ENCODE peak calls at places on chromosomes 16 and 17, in eight cellular contexts. One of them, this sample, is unnamed.
A peak's percentile ranks its signal among the peaks of the same experiment; 100 is the strongest.

GRCh38 chr17:81040791-81041337 is 5.9 kb downstream of the BAIAP2 start:
- DNase-seq in HepG2: peak; percentile 37
- DNase-seq in GM23338: peak; percentile 82
- DNase-seq in GM12878: no peak
- DNase-seq in K562: peak; percentile 73
- DNase-seq in HL-60: no peak
- DNase-seq in SK-N-SH: peak; percentile 77
- DNase-seq in HCT116: no peak
- DNase-seq in this sample: no peak

GRCh38 chr16:24731722-24732419 is 2.4 kb downstream of the TNRC6A start:
- DNase-seq in GM12878: no peak
- DNase-seq in HL-60: no peak
- DNase-seq in SK-N-SH: no peak
- DNase-seq in HCT116: no peak
- DNase-seq in K562: no peak
- DNase-seq in HepG2: peak; percentile 83
- DNase-seq in GM23338: no peak
- DNase-seq in this sample: no peak

GRCh38 chr17:65797101-65797500 is 235.7 kb upstream of the AXIN2 start:
- DNase-seq in HCT116: no peak
- DNase-seq in K562: no peak
- DNase-seq in GM23338: no peak
- DNase-seq in SK-N-SH: no peak
- DNase-seq in HepG2: no peak
- DNase-seq in GM12878: no peak
- DNase-seq in HL-60: no peak
- DNase-seq in this sample: no peak

GRCh38 chr16:66549284-66550131 is at the start of gene TK2:
- DNase-seq in HL-60: peak; percentile 62
- DNase-seq in HCT116: no peak
- DNase-seq in GM12878: no peak
- DNase-seq in K562: peak; percentile 69
- DNase-seq in HepG2: peak; percentile 37
- DNase-seq in GM23338: peak; percentile 84
- DNase-seq in SK-N-SH: peak; percentile 91
- DNase-seq in this sample: no peak

GRCh38 chr16:720990-721764 is at the start of gene ANTKMT:
- DNase-seq in HepG2: peak; percentile 80
- DNase-seq in SK-N-SH: peak; percentile 92
- DNase-seq in GM23338: peak; percentile 97
- DNase-seq in HL-60: peak; percentile 87
- DNase-seq in HCT116: no peak
- DNase-seq in GM12878: no peak
- DNase-seq in K562: peak; percentile 97
- DNase-seq in this sample: no peak

GRCh38 chr16:1639282-1639681 is 27.1 kb downstream of the CRAMP1 start:
- DNase-seq in SK-N-SH: no peak
- DNase-seq in HCT116: no peak
- DNase-seq in HL-60: no peak
- DNase-seq in K562: no peak
- DNase-seq in GM12878: no peak
- DNase-seq in HepG2: peak; percentile 9
- DNase-seq in GM23338: no peak
- DNase-seq in this sample: no peak

GRCh38 chr17:6461246-6461645 is 17.0 kb downstream of the PIMREG start:
- DNase-seq in HL-60: no peak
- DNase-seq in HepG2: no peak
- DNase-seq in K562: no peak
- DNase-seq in SK-N-SH: no peak
- DNase-seq in GM12878: no peak
- DNase-seq in HCT116: no peak
- DNase-seq in GM23338: no peak
- DNase-seq in this sample: no peak

GRCh38 chr17:57433396-57433944 is 177.1 kb downstream of the MSI2 start:
- DNase-seq in SK-N-SH: no peak
- DNase-seq in HCT116: no peak
- DNase-seq in GM12878: no peak
- DNase-seq in K562: no peak
- DNase-seq in HL-60: no peak
- DNase-seq in HepG2: no peak
- DNase-seq in GM23338: peak; percentile 44
- DNase-seq in this sample: no peak

GRCh38 chr16:31094088-31094423 is 541 bp downstream of the VKORC1 start:
- DNase-seq in GM23338: peak; percentile 62
- DNase-seq in HL-60: no peak
- DNase-seq in K562: peak; percentile 26
- DNase-seq in HCT116: no peak
- DNase-seq in GM12878: no peak
- DNase-seq in SK-N-SH: peak; percentile 65
- DNase-seq in HepG2: no peak
- DNase-seq in this sample: no peak

GRCh38 chr16:31094424-31095120 is at the start of gene VKORC1:
- DNase-seq in GM12878: peak; percentile 87
- DNase-seq in K562: peak; percentile 98
- DNase-seq in GM23338: peak; percentile 99
- DNase-seq in HCT116: peak; percentile 97
- DNase-seq in SK-N-SH: peak; percentile 93
- DNase-seq in HepG2: peak; percentile 98
- DNase-seq in HL-60: peak; percentile 98
- DNase-seq in this sample: peak; percentile 89

GRCh38 chr16:31090540-31090939 is 1.8 kb upstream of the PRSS53 start:
- DNase-seq in HepG2: no peak
- DNase-seq in K562: no peak
- DNase-seq in SK-N-SH: no peak
- DNase-seq in GM23338: no peak
- DNase-seq in GM12878: no peak
- DNase-seq in HCT116: no peak
- DNase-seq in HL-60: no peak
- DNase-seq in this sample: no peak

GRCh38 chr16:31092330-31092729 is 2.3 kb downstream of the VKORC1 start:
- DNase-seq in SK-N-SH: no peak
- DNase-seq in HepG2: no peak
- DNase-seq in HL-60: no peak
- DNase-seq in HCT116: no peak
- DNase-seq in GM23338: no peak
- DNase-seq in K562: no peak
- DNase-seq in GM12878: no peak
- DNase-seq in this sample: no peak

DNA sequence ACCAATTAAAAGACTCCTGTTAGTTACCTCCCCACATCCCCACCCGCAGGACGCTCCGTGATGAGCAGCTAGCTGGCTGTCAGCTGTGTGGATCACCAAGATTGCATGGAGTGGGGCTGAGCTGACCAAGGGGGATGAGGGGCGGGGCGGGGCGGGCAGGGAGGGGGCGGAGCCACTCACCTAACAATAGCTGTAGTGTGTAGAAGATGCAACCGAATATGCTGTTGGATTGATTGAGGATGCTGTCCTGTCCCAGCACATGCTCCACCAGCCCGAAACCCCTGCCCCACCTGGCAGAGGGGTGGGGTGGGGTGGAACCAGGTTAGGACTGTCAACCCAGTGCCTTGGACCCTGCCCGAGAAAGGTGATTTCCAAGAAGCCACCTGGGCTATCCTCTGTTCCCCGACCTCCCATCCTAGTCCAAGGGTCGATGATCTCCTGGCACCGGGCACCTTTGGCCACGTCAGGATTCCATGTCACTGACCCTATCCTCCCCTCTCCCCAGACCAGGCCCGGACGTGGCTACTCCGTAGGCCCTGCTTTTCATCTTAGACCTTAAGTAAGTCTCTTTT is 1.4 kb downstream of the VKORC1 start:
- DNase-seq in SK-N-SH: peak; percentile 87
- DNase-seq in HepG2: peak; percentile 74
- DNase-seq in GM12878: no peak
- DNase-seq in GM23338: peak; percentile 51
- DNase-seq in HL-60: peak; percentile 26
- DNase-seq in HCT116: no peak
- DNase-seq in K562: peak; percentile 81
- DNase-seq in this sample: no peak
- H3K27ac ChIP-seq in SK-N-SH: peak overlapping the region; percentile 73
- H3K27ac ChIP-seq in HepG2: peak overlapping the region; percentile 84
- H3K27ac ChIP-seq in GM12878: no peak overlapping the region
- H3K27ac ChIP-seq in GM23338: no peak overlapping the region
- H3K27ac ChIP-seq in HL-60: no peak overlapping the region
- H3K27ac ChIP-seq in HCT116: peak overlapping the region; percentile 85
- H3K27ac ChIP-seq in K562: peak overlapping the region; percentile 41
- H3K27ac ChIP-seq in this sample: peak overlapping the region; percentile 87

GRCh38 chr16:87556941-87557459 is 45.3 kb upstream of the JPH3 start:
- DNase-seq in HCT116: no peak
- DNase-seq in GM23338: no peak
- DNase-seq in HepG2: no peak
- DNase-seq in K562: no peak
- DNase-seq in SK-N-SH: peak; percentile 90
- DNase-seq in HL-60: no peak
- DNase-seq in GM12878: no peak
- DNase-seq in this sample: no peak
- TF ChIP-seq POLR2AphosphoS5 in HCT116: no peak
- TF ChIP-seq POLR2AphosphoS5 in GM23338: no peak
- TF ChIP-seq POLR2AphosphoS5 in HepG2: no peak
- TF ChIP-seq POLR2AphosphoS5 in K562: no peak
- TF ChIP-seq POLR2AphosphoS5 in SK-N-SH: no peak
- TF ChIP-seq POLR2AphosphoS5 in HL-60: no peak
- TF ChIP-seq POLR2AphosphoS5 in GM12878: no peak
- TF ChIP-seq POLR2AphosphoS5 in this sample: no peak

GRCh38 chr17:17366235-17366634 is 63.1 kb downstream of the NT5M start:
- DNase-seq in HepG2: no peak
- DNase-seq in HCT116: no peak
- DNase-seq in SK-N-SH: no peak
- DNase-seq in HL-60: no peak
- DNase-seq in GM12878: no peak
- DNase-seq in K562: no peak
- DNase-seq in GM23338: no peak
- DNase-seq in this sample: no peak

GRCh38 chr17:17367931-17368330 is 64.8 kb downstream of the NT5M start:
- DNase-seq in GM12878: no peak
- DNase-seq in HL-60: no peak
- DNase-seq in HepG2: no peak
- DNase-seq in GM23338: no peak
- DNase-seq in SK-N-SH: peak; percentile 5
- DNase-seq in K562: no peak
- DNase-seq in HCT116: no peak
- DNase-seq in this sample: no peak

GRCh38 chr17:17365476-17366110 is 62.4 kb downstream of the NT5M start:
- DNase-seq in GM23338: no peak
- DNase-seq in K562: no peak
- DNase-seq in HCT116: no peak
- DNase-seq in HL-60: no peak
- DNase-seq in HepG2: no peak
- DNase-seq in SK-N-SH: no peak
- DNase-seq in GM12878: no peak
- DNase-seq in this sample: no peak

GRCh38 chr17:17364338-17364667 is 61.1 kb downstream of the NT5M start:
- DNase-seq in SK-N-SH: no peak
- DNase-seq in GM12878: no peak
- DNase-seq in HepG2: no peak
- DNase-seq in K562: no peak
- DNase-seq in GM23338: no peak
- DNase-seq in HCT116: no peak
- DNase-seq in HL-60: no peak
- DNase-seq in this sample: no peak

DNA sequence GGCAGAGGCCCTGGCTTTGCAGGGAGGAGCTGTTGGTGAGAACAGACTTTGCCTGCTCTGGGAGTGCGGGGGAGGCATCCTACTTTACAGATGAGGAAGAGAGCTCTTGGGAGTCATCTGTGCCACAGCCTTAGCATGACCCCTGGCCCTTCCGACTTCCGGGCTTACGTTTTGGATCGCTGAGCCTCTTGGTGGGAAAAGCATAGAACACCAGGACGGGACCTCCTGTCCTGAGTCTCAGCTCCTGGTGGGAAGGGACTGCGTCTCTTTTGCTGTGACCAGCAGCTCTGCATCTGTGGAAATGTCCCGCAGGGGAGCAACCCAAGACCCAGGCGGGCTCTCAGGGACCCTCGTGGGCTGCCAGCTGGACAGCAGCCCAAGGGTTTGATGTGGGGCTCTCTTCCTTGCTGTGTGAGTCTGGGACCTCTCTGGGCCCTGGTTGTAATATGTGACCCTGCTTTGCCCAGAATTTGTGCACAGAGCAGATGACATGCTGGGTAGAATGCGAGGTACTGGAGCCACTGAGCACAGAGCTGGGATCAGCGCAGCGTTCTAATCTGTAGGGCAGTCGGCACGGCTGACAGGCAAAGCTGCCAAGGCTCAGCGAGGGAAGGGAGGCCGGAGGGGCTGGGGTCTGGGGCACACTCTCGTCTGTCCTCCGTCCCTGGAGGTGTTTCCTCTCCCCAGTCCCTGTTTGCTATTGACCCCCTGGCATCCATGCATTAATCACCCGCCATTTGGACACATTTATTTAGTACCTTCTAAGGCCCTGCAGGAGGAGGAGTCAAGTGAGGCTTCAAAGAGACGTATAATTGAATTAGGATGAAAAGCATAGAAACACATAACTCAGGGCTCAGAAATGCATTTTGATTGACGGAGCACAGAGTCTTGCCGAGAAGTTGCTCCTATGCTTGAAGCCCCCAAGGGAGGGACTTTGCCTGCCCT is 64.0 kb downstream of the NT5M start:
- DNase-seq in HCT116: no peak
- DNase-seq in HepG2: no peak
- DNase-seq in HL-60: peak; percentile 61
- DNase-seq in SK-N-SH: no peak
- DNase-seq in K562: peak; percentile 39
- DNase-seq in GM23338: no peak
- DNase-seq in GM12878: no peak
- DNase-seq in this sample: no peak
- TF ChIP-seq REST in HCT116: no peak
- TF ChIP-seq REST in HepG2: no peak
- TF ChIP-seq REST in HL-60: no peak
- TF ChIP-seq REST in SK-N-SH: no peak
- TF ChIP-seq REST in K562: no peak
- TF ChIP-seq REST in GM23338: no peak
- TF ChIP-seq REST in GM12878: no peak
- TF ChIP-seq REST in this sample: no peak

GRCh38 chr17:67376509-67376891 is 581 bp upstream of the PITPNC1 start:
- DNase-seq in HL-60: no peak
- DNase-seq in GM23338: no peak
- DNase-seq in GM12878: no peak
- DNase-seq in SK-N-SH: no peak
- DNase-seq in K562: no peak
- DNase-seq in HCT116: no peak
- DNase-seq in HepG2: no peak
- DNase-seq in this sample: no peak

GRCh38 chr17:67376892-67377726 is at the start of gene PITPNC1:
- DNase-seq in GM23338: peak; percentile 93
- DNase-seq in GM12878: no peak
- DNase-seq in K562: peak; percentile 80
- DNase-seq in HL-60: peak; percentile 89
- DNase-seq in HepG2: peak; percentile 76
- DNase-seq in SK-N-SH: peak; percentile 94
- DNase-seq in HCT116: peak; percentile 68
- DNase-seq in this sample: no peak

GRCh38 chr17:67378444-67379250 is 1.6 kb downstream of the PITPNC1 start:
- DNase-seq in SK-N-SH: peak; percentile 94
- DNase-seq in GM12878: no peak
- DNase-seq in HCT116: peak; percentile 56
- DNase-seq in GM23338: peak; percentile 90
- DNase-seq in K562: peak; percentile 78
- DNase-seq in HepG2: peak; percentile 72
- DNase-seq in HL-60: peak; percentile 78
- DNase-seq in this sample: no peak

GRCh38 chr17:67379251-67379630 is 2.2 kb downstream of the PITPNC1 start:
- DNase-seq in GM12878: no peak
- DNase-seq in GM23338: no peak
- DNase-seq in SK-N-SH: no peak
- DNase-seq in HepG2: no peak
- DNase-seq in K562: no peak
- DNase-seq in HL-60: no peak
- DNase-seq in HCT116: no peak
- DNase-seq in this sample: no peak

GRCh38 chr17:67377727-67378443 is 804 bp downstream of the PITPNC1 start:
- DNase-seq in HCT116: no peak
- DNase-seq in HL-60: peak; percentile 69
- DNase-seq in GM12878: no peak
- DNase-seq in K562: peak; percentile 47
- DNase-seq in GM23338: peak; percentile 60
- DNase-seq in SK-N-SH: peak; percentile 88
- DNase-seq in HepG2: no peak
- DNase-seq in this sample: no peak
- H3K27ac ChIP-seq in HCT116: peak overlapping the region; percentile 73
- H3K27ac ChIP-seq in HL-60: peak overlapping the region; percentile 81
- H3K27ac ChIP-seq in GM12878: peak overlapping the region; percentile 87
- H3K27ac ChIP-seq in K562: no peak overlapping the region
- H3K27ac ChIP-seq in GM23338: peak overlapping the region; percentile 99
- H3K27ac ChIP-seq in SK-N-SH: peak overlapping the region; percentile 97
- H3K27ac ChIP-seq in HepG2: no peak overlapping the region
- H3K27ac ChIP-seq in this sample: peak overlapping the region; percentile 70

This sample was measured in Panc1.